ENCODE peak calls at places on chromosomes 12 and 14, in ten cellular contexts. R, V, S, T, I, G, F, J, X and B are unnamed samples. For H3K36me3, the result is how much of the 10 kb centered on the place peaks cover.

GRCh38 chr14:32784408-32784807 is 154.3 kb upstream of the NPAS3 start:
- DNase-seq in T (no peak), J (no peak), S (no peak), G (no peak), I (no peak), F (no peak), X (no peak), V (no peak), R (no peak), B (no peak)

GRCh38 chr12:118884226-118884625 is 97.1 kb upstream of the SRRM4 start:
- DNase-seq in V (no peak), R (no peak), S (no peak), G (no peak), F (no peak), I (no peak), J (no peak), T (no peak), X (no peak), B (no peak)

GRCh38 chr12:119668315-119668651 is 350 bp downstream of the PRKAB1 start:
- DNase-seq in F (peak), V (no peak), T (no peak), G (no peak), X (no peak), J (no peak), I (no peak), S (no peak), R (no peak), B (no peak)

GRCh38 chr12:85803923-85804322 is 32.3 kb downstream of the RASSF9 start:
- DNase-seq in J (no peak), I (no peak), F (no peak), S (no peak), T (no peak), G (no peak), X (no peak), V (no peak), R (no peak), B (no peak)

GRCh38 chr12:102522768-102523167 is 42.4 kb upstream of the IGF1 start:
- DNase-seq in F (no peak), J (no peak), G (no peak), X (no peak), R (peak), T (no peak), V (peak), I (no peak), S (no peak), B (no peak)

GRCh38 chr14:32134448-32135070 is 57.5 kb downstream of the ARHGAP5 start:
- DNase-seq in F (peak), S (no peak), T (no peak), I (no peak), X (no peak), G (no peak), R (no peak), J (no peak), V (peak), B (no peak)

GRCh38 chr12:71665109-71665476 is 992 bp downstream of the THAP2 start:
- DNase-seq in V (no peak), G (no peak), T (no peak), X (no peak), F (no peak), J (no peak), S (no peak), I (no peak), R (no peak), B (no peak)

GRCh38 chr14:61126083-61126962 is 145.3 kb downstream of the SLC38A6 start:
- DNase-seq in I (no peak), R (no peak), G (no peak), J (no peak), F (no peak), T (peak), S (no peak), X (no peak), V (peak), B (no peak)

GRCh38 chr14:94367347-94367746 is 21.1 kb downstream of the SERPINA1 start:
- DNase-seq in S (no peak), F (no peak), I (no peak), R (no peak), G (no peak), T (no peak), X (no peak), J (no peak), V (no peak), B (peak)

GRCh38 chr14:61774861-61775260 is 12.6 kb downstream of the SNAPC1 start:
- DNase-seq in T (no peak), J (no peak), S (no peak), I (no peak), R (no peak), G (no peak), X (no peak), F (peak), V (no peak), B (no peak)

GRCh38 chr14:105899657-105900397 is 373.4 kb downstream of the TMEM121 start:
- DNase-seq in V (no peak), F (no peak), S (peak), X (no peak), R (no peak), G (no peak), T (no peak), J (no peak), I (no peak), B (no peak)

GRCh38 chr14:25042362-25043299 is 7.3 kb downstream of the STXBP6 start:
- DNase-seq in R (peak), F (peak), V (peak), J (peak), G (peak), S (no peak), T (no peak), I (no peak), X (no peak), B (peak)

GRCh38 chr14:105646175-105646574 is 119.8 kb downstream of the TMEM121 start:
- DNase-seq in J (no peak), X (no peak), R (no peak), I (no peak), F (no peak), V (no peak), T (no peak), S (peak), G (peak), B (no peak)

GRCh38 chr12:110590806-110591326 is 7.7 kb upstream of the PPTC7 start:
- DNase-seq in X (no peak), S (no peak), T (no peak), V (no peak), G (no peak), J (no peak), F (peak), R (peak), I (no peak), B (no peak)

GRCh38 chr12:54591001-54591591 is 2.6 kb upstream of the PPP1R1A start:
- DNase-seq in I (no peak), F (peak), J (no peak), G (peak), R (no peak), T (no peak), V (no peak), X (no peak), S (no peak), B (no peak)

GRCh38 chr14:103385994-103386491 is 828 bp downstream of the MARK3 start:
- DNase-seq in S (peak), G (peak), R (no peak), X (no peak), T (no peak), F (peak), V (peak), I (peak), J (peak), B (peak)

GRCh38 chr12:84605988-84606387 is 306.6 kb downstream of the SLC6A15 start:
- DNase-seq in X (no peak), V (no peak), F (no peak), T (no peak), I (no peak), S (no peak), G (peak), R (peak), J (no peak), B (no peak)

GRCh38 chr14:32078794-32079663 is 1.9 kb downstream of the ARHGAP5 start:
- DNase-seq in I (no peak), J (no peak), G (no peak), S (no peak), X (no peak), R (no peak), V (peak), T (no peak), F (peak), B (no peak)

GRCh38 chr14:95431199-95432145 is 85.0 kb downstream of the SYNE3 start:
- DNase-seq in I (no peak), G (peak), R (peak), S (no peak), V (peak), F (peak), X (no peak), T (no peak), J (no peak), B (no peak)

GRCh38 chr12:15541996-15542631 is 219.8 kb downstream of the PTPRO start:
- DNase-seq in X (no peak), T (no peak), V (no peak), G (no peak), J (no peak), F (no peak), S (no peak), I (no peak), R (no peak), B (no peak)

GRCh38 chr12:110102255-110102654 is 21.9 kb upstream of the IFT81 start:
- DNase-seq in I (peak), T (no peak), G (peak), V (peak), R (peak), X (no peak), F (peak), S (no peak), J (no peak), B (peak)

GRCh38 chr12:47903927-47904646 is 707 bp downstream of the VDR start:
- DNase-seq in T (peak), V (no peak), X (peak), I (peak), R (peak), S (peak), F (peak), J (peak), G (no peak), B (peak)

GRCh38 chr14:104439625-104440024 is 139.9 kb upstream of the C14orf180 start:
- DNase-seq in T (no peak), F (no peak), X (no peak), S (no peak), J (no peak), I (no peak), G (no peak), V (no peak), R (no peak), B (no peak)

GRCh38 chr14:32450919-32451675 is 122.0 kb downstream of the AKAP6 start:
- DNase-seq in T (no peak), V (no peak), S (no peak), F (no peak), X (no peak), J (no peak), G (no peak), I (no peak), R (no peak), B (no peak)

GRCh38 chr12:96375841-96376249 is 24.4 kb downstream of the CDK17 start:
- DNase-seq in X (no peak), V (no peak), S (no peak), T (no peak), J (no peak), F (no peak), G (no peak), R (no peak), I (no peak), B (no peak)

GRCh38 chr12:93886533-93887511 is 209.6 kb downstream of the CRADD start:
- DNase-seq in I (no peak), G (no peak), T (no peak), R (no peak), F (peak), X (no peak), V (no peak), S (no peak), J (no peak), B (no peak)

DNA sequence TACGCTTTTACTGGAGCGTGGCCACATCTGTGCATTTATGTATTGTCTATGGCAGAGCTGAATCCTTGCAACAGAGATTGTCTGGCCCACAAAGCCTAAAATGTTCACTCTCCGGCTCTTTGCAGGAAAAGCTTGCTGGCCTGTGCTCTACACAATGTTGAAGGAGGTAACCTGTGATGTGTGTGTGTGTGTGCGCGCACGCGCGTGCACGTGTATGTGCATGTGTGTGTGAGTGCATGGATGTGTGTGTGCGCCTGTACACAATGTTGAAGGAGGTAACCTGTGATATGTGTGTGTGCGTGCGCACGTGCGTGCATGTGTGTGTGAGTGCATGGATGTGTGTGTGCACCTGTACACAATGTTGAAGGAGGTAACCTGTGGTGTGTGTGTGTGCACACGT is 62.7 kb downstream of the RFLNA start:
- DNase-seq in S (no peak), G (no peak), J (no peak), R (no peak), T (no peak), I (no peak), V (no peak), F (no peak), X (no peak), B (no peak)
- H3K36me3 ChIP-seq in S (under half), G (under half), J (under half), R (under half), T (under half), I (under half), V (half or more), F (half or more), X (under half), B (under half)

DNA sequence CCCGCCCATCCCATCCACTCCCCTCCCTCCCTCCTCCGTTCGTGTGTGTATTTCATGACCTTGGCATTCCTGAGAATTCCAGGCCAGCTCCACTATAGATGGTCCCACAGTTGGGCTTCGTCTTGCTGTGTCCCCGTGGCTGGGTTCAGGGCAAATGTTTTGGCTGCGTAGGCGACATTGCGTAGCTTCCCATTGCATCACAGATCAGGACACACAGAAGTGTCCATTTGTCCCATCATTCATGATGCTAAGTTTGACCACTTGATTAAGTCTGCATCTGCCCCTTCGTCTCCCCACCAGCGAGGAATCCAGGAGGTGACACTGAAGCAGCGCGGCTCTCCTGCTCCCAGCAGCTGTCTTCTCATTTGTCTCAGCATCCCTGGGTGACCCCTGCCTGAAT is 38.6 kb upstream of the MMP17 start:
- DNase-seq in G (no peak), R (no peak), I (no peak), F (no peak), V (no peak), J (no peak), T (no peak), X (no peak), S (no peak), B (no peak)
- H3K36me3 ChIP-seq in G (under half), R (half or more), I (under half), F (under half), V (under half), J (under half), T (under half), X (under half), S (under half), B (under half)

DNA sequence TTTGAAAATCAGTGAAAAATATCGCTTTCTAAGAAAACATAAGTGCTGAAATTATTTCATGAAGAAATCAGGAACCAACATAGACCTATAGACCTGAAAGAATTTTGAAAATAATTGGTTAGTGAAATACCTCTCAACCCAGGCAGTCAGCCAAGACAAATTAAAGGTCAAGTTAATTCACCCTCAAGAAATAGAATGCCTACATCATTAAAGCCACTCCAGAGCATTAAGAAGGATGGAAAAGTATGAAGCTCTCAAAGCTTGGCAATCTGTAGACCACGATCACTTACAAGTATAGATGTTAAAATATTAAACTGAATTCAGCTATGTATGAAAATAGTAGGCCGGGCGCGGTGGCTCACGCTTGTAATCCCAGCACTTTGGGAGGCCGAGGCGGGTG is 48.3 kb downstream of the SFSWAP start:
- DNase-seq in R (no peak), T (no peak), S (no peak), J (no peak), X (no peak), F (no peak), G (no peak), V (no peak), I (no peak), B (no peak)
- H3K36me3 ChIP-seq in R (half or more), T (under half), S (under half), J (under half), X (under half), F (half or more), G (under half), V (half or more), I (under half), B (under half)

GRCh38 chr12:120721866-120722265 is 3.8 kb upstream of the ACADS start:
- DNase-seq in J (no peak), I (no peak), R (no peak), S (peak), G (no peak), F (no peak), X (no peak), V (no peak), T (no peak), B (no peak)

GRCh38 chr12:120720234-120720968 is 5.2 kb upstream of the ACADS start:
- DNase-seq in G (no peak), T (no peak), R (no peak), J (no peak), F (peak), I (no peak), V (no peak), X (no peak), S (peak), B (no peak)

GRCh38 chr12:120724720-120725119 is 906 bp upstream of the ACADS start:
- DNase-seq in I (no peak), R (no peak), S (peak), J (no peak), F (no peak), T (no peak), X (no peak), G (no peak), V (no peak), B (no peak)

GRCh38 chr12:120720972-120721801 is 4.4 kb upstream of the ACADS start:
- DNase-seq in V (no peak), J (no peak), X (no peak), F (no peak), R (no peak), S (peak), G (no peak), T (no peak), I (no peak), B (no peak)

DNA sequence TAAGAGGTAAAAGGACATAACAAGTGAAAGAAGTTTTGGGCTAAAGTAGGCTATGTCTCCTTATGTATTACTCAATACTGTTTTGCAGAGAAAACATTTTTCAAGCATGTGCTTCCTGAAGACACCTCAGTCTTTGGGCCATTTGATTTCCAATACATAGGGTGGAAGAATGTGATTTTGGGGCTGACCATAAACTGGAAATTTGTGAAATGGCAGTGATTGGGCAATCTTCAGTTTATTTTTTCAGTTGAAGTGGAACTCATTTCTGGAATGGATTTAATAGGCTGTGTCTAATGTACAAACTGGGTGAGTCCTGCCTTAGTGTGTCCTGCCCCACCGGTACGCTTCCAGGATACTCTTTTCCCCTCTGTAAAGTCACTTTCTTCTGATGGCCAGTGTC is 2.8 kb upstream of the ACADS start:
- DNase-seq in J (no peak), G (no peak), F (no peak), X (no peak), R (no peak), I (no peak), S (peak), V (no peak), T (no peak), B (no peak)
- H3K36me3 ChIP-seq in J (under half), G (under half), F (under half), X (under half), R (half or more), I (under half), S (under half), V (under half), T (under half), B (under half)

GRCh38 chr14:76019676-76020075 is 34.1 kb downstream of the IFT43 start:
- DNase-seq in I (no peak), R (no peak), T (no peak), X (no peak), V (no peak), G (no peak), J (no peak), F (no peak), S (no peak), B (no peak)
- H3K36me3 ChIP-seq in I (under half), R (under half), T (under half), X (under half), V (under half), G (under half), J (under half), F (under half), S (under half), B (under half)